ENCODE peak calls at places on chromosomes 1 and 21, in nine cellular contexts. D, O, B, H, X, N, R, A and J are unnamed samples.

GRCh38 chr1:207463021-207463420 is 8.9 kb downstream of the CR2 start:
- DNase-seq in X (no peak), D (no peak), A (no peak), N (no peak), B (no peak), O (no peak), H (no peak), R (no peak), J (no peak)

GRCh38 chr1:157213836-157214235 is 75.6 kb upstream of the ETV3 start:
- DNase-seq in H (no peak), R (no peak), X (no peak), N (no peak), B (no peak), D (no peak), A (no peak), O (no peak), J (no peak)

GRCh38 chr1:116826818-116827606 is 72.8 kb downstream of the CD2 start:
- DNase-seq in R (no peak), X (no peak), B (no peak), O (peak; percentile 7), A (no peak), D (peak; percentile 83), H (no peak), N (no peak), J (no peak)

GRCh38 chr1:203686091-203686632 is 59.5 kb downstream of the ATP2B4 start:
- DNase-seq in N (no peak), O (peak; percentile 58), R (no peak), X (no peak), H (no peak), B (no peak), A (no peak), D (no peak), J (no peak)

GRCh38 chr1:155932085-155932484 is 2.1 kb downstream of the KHDC4 start:
- DNase-seq in A (no peak), D (peak; percentile 48), B (no peak), H (no peak), X (no peak), N (no peak), R (no peak), O (no peak), J (no peak)

GRCh38 chr1:21378705-21379494 is 61.0 kb upstream of the NBPF3 start:
- DNase-seq in X (peak; percentile 54), O (no peak), H (no peak), A (no peak), B (no peak), N (no peak), D (no peak), R (no peak), J (no peak)

GRCh38 chr1:178011101-178011828 is 41.4 kb upstream of the SEC16B start:
- DNase-seq in B (no peak), D (no peak), H (no peak), A (no peak), R (no peak), O (peak; percentile 84), N (no peak), X (peak; percentile 70), J (no peak)

GRCh38 chr21:26810266-26810665 is 34.9 kb downstream of the ADAMTS1 start:
- DNase-seq in H (no peak), O (peak; percentile 87), D (no peak), R (no peak), N (no peak), B (no peak), A (no peak), X (no peak), J (no peak)

GRCh38 chr1:108209456-108210108 is 9.4 kb upstream of the SLC25A24 start:
- DNase-seq in H (no peak), R (no peak), B (no peak), O (no peak), X (no peak), A (no peak), D (no peak), N (no peak), J (no peak)

GRCh38 chr1:40849801-40850592 is 12.2 kb downstream of the CITED4 start:
- DNase-seq in A (peak; percentile 79), N (peak; percentile 76), D (peak; percentile 59), B (no peak), X (peak; percentile 68), R (peak; percentile 57), H (peak; percentile 94), O (peak; percentile 49), J (peak; percentile 16)

GRCh38 chr1:154502066-154502741 is at the start of the genes SHE and TDRD10:
- DNase-seq in D (peak; percentile 25), X (no peak), N (peak; percentile 48), H (no peak), B (no peak), A (no peak), R (no peak), O (no peak), J (no peak)

GRCh38 chr1:164635074-164635783 is 76.2 kb downstream of the PBX1 start:
- DNase-seq in B (no peak), X (no peak), O (no peak), D (peak; percentile 66), H (no peak), N (no peak), R (no peak), A (no peak), J (no peak)

GRCh38 chr1:15128520-15129313 is 24.8 kb upstream of the TMEM51 start:
- DNase-seq in R (peak; percentile 72), B (no peak), D (peak; percentile 85), A (peak; percentile 72), N (peak; percentile 78), O (peak; percentile 65), X (peak; percentile 76), H (no peak), J (no peak)

GRCh38 chr1:3707298-3707938 is 44.8 kb upstream of the CCDC27 start:
- DNase-seq in O (no peak), D (peak; percentile 65), H (no peak), X (no peak), R (no peak), A (no peak), N (no peak), B (no peak), J (no peak)

GRCh38 chr21:34227386-34227852 is 136.4 kb upstream of the KCNE2 start:
- DNase-seq in D (no peak), N (no peak), O (peak; percentile 45), B (no peak), A (no peak), R (no peak), X (no peak), H (no peak), J (peak; percentile 6)

GRCh38 chr1:225254676-225255075 is 173.2 kb downstream of the LBR start:
- DNase-seq in B (no peak), O (no peak), D (no peak), H (no peak), A (no peak), N (no peak), X (no peak), R (no peak), J (no peak)

GRCh38 chr1:7953850-7954609 is 7.5 kb upstream of the PARK7 start:
- DNase-seq in O (peak; percentile 51), A (peak; percentile 97), D (peak; percentile 67), B (peak; percentile 22), H (peak; percentile 98), X (peak; percentile 81), R (peak; percentile 93), N (peak; percentile 94), J (peak; percentile 45)

GRCh38 chr21:15004721-15005370 is 60.0 kb downstream of the NRIP1 start:
- DNase-seq in X (no peak), D (no peak), H (no peak), A (no peak), B (no peak), R (no peak), O (peak; percentile 73), N (no peak), J (no peak)
- H3K27me3 ChIP-seq in X (no peaks in the 10 kb centered on the region), D (no peaks in the 10 kb centered on the region), H (no peaks in the 10 kb centered on the region), A (no peaks in the 10 kb centered on the region), B (no peaks in the 10 kb centered on the region), R (no peaks in the 10 kb centered on the region), O (no peaks in the 10 kb centered on the region), N (no peaks in the 10 kb centered on the region), J (no peaks in the 10 kb centered on the region)

DNA sequence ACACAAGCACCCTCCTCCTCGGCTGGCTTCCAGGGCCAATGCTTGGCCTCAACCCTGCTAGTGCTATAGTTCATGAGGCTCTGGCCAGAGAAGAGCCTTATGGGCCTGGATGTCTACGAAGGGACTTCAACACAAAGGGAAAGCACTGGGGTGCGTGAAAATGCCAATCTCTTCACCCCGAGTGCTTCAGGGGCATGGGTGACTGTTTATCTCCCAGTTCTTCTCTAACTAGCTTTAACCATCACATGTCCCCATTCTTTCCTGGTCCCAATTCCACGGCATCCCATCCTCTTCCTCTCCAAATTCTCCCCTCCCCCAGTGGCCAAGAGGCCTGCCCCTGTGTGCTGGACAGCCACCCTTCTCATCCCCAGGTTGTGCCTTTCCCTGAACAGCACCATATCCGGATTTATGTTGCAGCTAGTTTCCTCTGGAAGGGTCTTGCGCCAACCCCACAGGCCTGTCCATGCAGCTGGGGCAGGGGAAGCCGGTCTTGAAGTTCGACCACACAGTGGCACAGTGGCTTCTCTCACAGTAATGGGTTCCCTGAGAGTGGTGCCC is 16.7 kb downstream of the ABCA4 start:
- DNase-seq in R (no peak), B (no peak), A (no peak), N (no peak), H (no peak), D (no peak), X (no peak), O (no peak), J (no peak)
- H3K27me3 ChIP-seq in R (no peaks in the 10 kb centered on the region), B (no peaks in the 10 kb centered on the region), A (no peaks in the 10 kb centered on the region), N (no peaks in the 10 kb centered on the region), H (peaks cover 6% of the 10 kb centered on the region), D (no peaks in the 10 kb centered on the region), X (no peaks in the 10 kb centered on the region), O (peaks cover 17% of the 10 kb centered on the region), J (peaks cover 3% of the 10 kb centered on the region)

GRCh38 chr1:235650341-235651169 is 971 bp upstream of the GNG4 start:
- DNase-seq in N (peak; percentile 77), X (no peak), O (no peak), H (peak; percentile 85), A (peak; percentile 46), B (no peak), D (peak; percentile 60), R (peak; percentile 79), J (no peak)
- H3K27me3 ChIP-seq in N (no peaks in the 10 kb centered on the region), X (peaks cover 9% of the 10 kb centered on the region), O (peaks cover 41% of the 10 kb centered on the region), H (peaks cover 92% of the 10 kb centered on the region), A (peaks cover 26% of the 10 kb centered on the region), B (peaks cover 12% of the 10 kb centered on the region), D (no peaks in the 10 kb centered on the region), R (no peaks in the 10 kb centered on the region), J (peaks cover 51% of the 10 kb centered on the region)

GRCh38 chr1:153422450-153423068 is 6.2 kb downstream of the S100A7A start:
- DNase-seq in B (no peak), O (peak; percentile 64), R (peak; percentile 58), A (peak; percentile 58), H (no peak), N (peak; percentile 78), X (peak; percentile 59), D (peak; percentile 66), J (peak; percentile 7)

GRCh38 chr1:153415850-153416570 is at the start of gene S100A7A:
- DNase-seq in R (no peak), A (peak; percentile 28), H (no peak), B (no peak), D (no peak), O (no peak), X (peak; percentile 20), N (peak; percentile 0), J (no peak)

GRCh38 chr1:153417136-153417888 is 992 bp downstream of the S100A7A start:
- DNase-seq in R (no peak), X (peak; percentile 9), B (no peak), O (no peak), A (peak; percentile 32), H (no peak), D (no peak), N (no peak), J (no peak)

DNA sequence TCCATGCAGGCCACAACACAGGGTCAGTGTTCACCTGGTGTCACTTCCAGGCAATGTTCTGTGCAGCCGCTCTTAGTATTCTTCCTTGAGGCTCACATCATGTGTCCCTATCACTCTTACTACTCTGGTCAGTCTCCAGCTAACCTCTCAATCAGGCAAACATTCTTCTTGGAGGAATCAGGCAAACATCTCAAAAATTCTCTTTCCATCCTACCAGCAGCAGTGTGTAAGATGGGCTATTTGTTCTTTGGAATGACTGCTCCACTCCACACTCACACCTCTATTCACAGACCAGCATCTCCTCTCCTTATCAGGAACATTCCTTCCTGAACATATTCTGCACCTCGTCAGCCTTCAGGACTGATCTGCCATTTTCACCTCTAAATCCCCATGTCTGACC is 4.0 kb downstream of the S100A7A start:
- DNase-seq in X (peak; percentile 23), D (no peak), A (peak; percentile 4), N (no peak), O (no peak), H (no peak), R (no peak), B (no peak), J (no peak)
- H3K27me3 ChIP-seq in X (no peaks in the 10 kb centered on the region), D (no peaks in the 10 kb centered on the region), A (no peaks in the 10 kb centered on the region), N (no peaks in the 10 kb centered on the region), O (no peaks in the 10 kb centered on the region), H (peaks cover 34% of the 10 kb centered on the region), R (no peaks in the 10 kb centered on the region), B (no peaks in the 10 kb centered on the region), J (no peaks in the 10 kb centered on the region)